ENCODE peak calls at places on chromosomes 3 and 15, in four cellular contexts. V is body of pancreas, P is transverse colon, N is BE2C. U is an unnamed sample.

GRCh38 chr3:120093923-120094775 is at the start of gene GSK3B:
- DNase-seq in V (peak; percentile 73), P (peak; percentile 78), N (peak; percentile 97), U (no peak)

GRCh38 chr3:6805236-6805635 is 55.7 kb upstream of the GRM7 start:
- DNase-seq in V (no peak), P (no peak), N (no peak), U (no peak)

GRCh38 chr15:70050447-70050846 is 47.3 kb downstream of the TLE3 start:
- DNase-seq in V (no peak), P (no peak), N (no peak), U (no peak)

GRCh38 chr3:19149388-19149787 is 1.1 kb downstream of the KCNH8 start:
- DNase-seq in V (no peak), P (no peak), N (no peak), U (no peak)

GRCh38 chr15:79834496-79834895 is 62.3 kb downstream of the MTHFS start:
- DNase-seq in V (peak; percentile 49), P (no peak), N (no peak), U (no peak)

GRCh38 chr15:99154271-99154670 is 49.4 kb downstream of the SYNM start:
- DNase-seq in V (no peak), P (no peak), N (no peak), U (no peak)

GRCh38 chr3:66490214-66490613 is 10.6 kb downstream of the LRIG1 start:
- DNase-seq in V (no peak), P (peak; percentile 39), N (no peak), U (no peak)

GRCh38 chr3:71208273-71209095 is 375.0 kb downstream of the FOXP1 start:
- DNase-seq in V (peak; percentile 20), P (peak; percentile 19), N (no peak), U (no peak)

GRCh38 chr3:105827959-105828358 is 40.9 kb downstream of the CBLB start:
- DNase-seq in V (no peak), P (peak; percentile 26), N (peak; percentile 41), U (no peak)

GRCh38 chr15:93829115-93829849 is 402.1 kb upstream of the MCTP2 start:
- DNase-seq in V (no peak), P (no peak), N (peak; percentile 60), U (no peak)

GRCh38 chr15:99435761-99436346 is 129.9 kb upstream of the MEF2A start:
- DNase-seq in V (no peak), P (peak; percentile 23), N (peak; percentile 2), U (no peak)

GRCh38 chr3:134369231-134369741 is 5.0 kb downstream of the AMOTL2 start:
- DNase-seq in V (no peak), P (no peak), N (no peak), U (no peak)

GRCh38 chr3:162317046-162317445 is 820.4 kb downstream of the OTOL1 start:
- DNase-seq in V (no peak), P (no peak), N (no peak), U (no peak)

GRCh38 chr3:120567370-120568197 is 28.6 kb upstream of the NDUFB4 start:
- DNase-seq in V (no peak), P (no peak), N (peak; percentile 42), U (no peak)

GRCh38 chr15:68691667-68692066 is 112.9 kb downstream of the CORO2B start:
- DNase-seq in V (peak; percentile 30), P (no peak), N (peak; percentile 96), U (no peak)

GRCh38 chr3:129560269-129560787 is 17.4 kb downstream of the H1-8 start:
- DNase-seq in V (no peak), P (no peak), N (peak; percentile 86), U (no peak)

GRCh38 chr15:60507596-60508424 is 28.9 kb upstream of the ICE2 start:
- DNase-seq in V (peak; percentile 51), P (peak; percentile 33), N (peak; percentile 32), U (no peak)

GRCh38 chr3:38454179-38454883 is 641 bp downstream of the ACVR2B start:
- DNase-seq in V (peak; percentile 42), P (peak; percentile 76), N (peak; percentile 27), U (no peak)

GRCh38 chr15:80550910-80551265 is 144.2 kb upstream of the ABHD17C start:
- DNase-seq in V (no peak), P (no peak), N (no peak), U (no peak)

GRCh38 chr15:58929891-58930416 is 3.5 kb downstream of the SLTM start:
- DNase-seq in V (no peak), P (no peak), N (no peak), U (no peak)

GRCh38 chr3:148750296-148750695 is 52.6 kb downstream of the AGTR1 start:
- DNase-seq in V (no peak), P (no peak), N (no peak), U (no peak)

GRCh38 chr15:98067339-98067738 is 106.8 kb downstream of the ARRDC4 start:
- DNase-seq in V (no peak), P (no peak), N (no peak), U (no peak)

GRCh38 chr3:10683106-10683505 is 132.9 kb upstream of the SLC6A11 start:
- DNase-seq in V (no peak), P (no peak), N (no peak), U (no peak)

GRCh38 chr3:155329513-155330048 is 36.1 kb upstream of the STRIT1 start:
- DNase-seq in V (no peak), P (no peak), N (no peak), U (no peak)

GRCh38 chr3:38157562-38157961 is 7.8 kb upstream of the OXSR1 start:
- DNase-seq in V (no peak), P (no peak), N (no peak), U (no peak)

GRCh38 chr3:70716832-70717231 is 404.4 kb upstream of the MDFIC2 start:
- DNase-seq in V (peak; percentile 14), P (no peak), N (no peak), U (no peak)

GRCh38 chr3:124520970-124521369 is 209.3 kb upstream of the UMPS start:
- DNase-seq in V (peak; percentile 21), P (no peak), N (no peak), U (no peak)

GRCh38 chr15:63188247-63188936 is 1.0 kb upstream of the RAB8B start:
- DNase-seq in V (no peak), P (no peak), N (no peak), U (no peak)

GRCh38 chr3:127124135-127124534 is 68.8 kb upstream of the PRR23E start:
- DNase-seq in V (no peak), P (no peak), N (no peak), U (no peak)

GRCh38 chr3:81245043-81245442 is 516.4 kb downstream of the GBE1 start:
- DNase-seq in V (no peak), P (no peak), N (no peak), U (no peak)

GRCh38 chr15:71103102-71103676 is 12.1 kb upstream of the THSD4 start:
- DNase-seq in V (no peak), P (peak; percentile 44), N (peak; percentile 49), U (no peak)

GRCh38 chr3:73401616-73402265 is 223.0 kb downstream of the PDZRN3 start:
- DNase-seq in V (no peak), P (peak; percentile 30), N (no peak), U (no peak)

GRCh38 chr3:188349276-188349962 is 195.5 kb downstream of the LPP start:
- DNase-seq in V (no peak), P (no peak), N (no peak), U (no peak)
- TF ChIP-seq CTCF in V (no peak), P (no peak), N (peak; percentile 6), U (no peak)

DNA sequence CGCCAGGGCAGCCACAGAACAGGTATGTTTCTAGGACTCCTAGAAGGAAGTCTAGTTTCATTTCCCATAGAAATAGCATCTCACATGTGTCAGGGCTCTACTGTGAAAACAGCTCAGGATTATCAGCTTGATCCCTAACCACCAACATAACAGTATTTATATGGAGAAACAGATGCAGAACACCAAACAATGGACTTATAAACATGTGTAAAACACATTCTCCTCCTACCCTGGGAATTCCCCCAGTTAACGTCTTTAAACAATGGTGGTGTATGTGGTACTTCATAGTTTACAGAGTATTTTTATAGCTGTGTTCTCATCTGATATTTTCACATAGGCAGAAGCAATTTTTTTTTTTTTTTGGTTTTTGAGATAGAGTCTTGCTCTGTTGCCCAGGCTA is 9.7 kb downstream of the TNFSF10 start:
- DNase-seq in V (no peak), P (no peak), N (no peak), U (no peak)
- H3K4me1 ChIP-seq in V (peaks cover 34% of the 10 kb centered on the region), P (peaks cover 54% of the 10 kb centered on the region), N (no peaks in the 10 kb centered on the region), U (peaks cover 56% of the 10 kb centered on the region)

GRCh38 chr15:88419830-88420229 is 47.4 kb downstream of the MRPL46 start:
- DNase-seq in V (no peak), P (no peak), N (no peak), U (no peak)
- TF ChIP-seq CTCF in V (no peak), P (no peak), N (no peak), U (no peak)

GRCh38 chr3:172273378-172273777 is 174.9 kb downstream of the GHSR start:
- DNase-seq in V (no peak), P (no peak), N (no peak), U (no peak)

GRCh38 chr3:172277151-172277652 is 171.1 kb downstream of the GHSR start:
- DNase-seq in V (no peak), P (no peak), N (no peak), U (no peak)

GRCh38 chr3:172274906-172275305 is 173.3 kb downstream of the GHSR start:
- DNase-seq in V (no peak), P (no peak), N (no peak), U (no peak)

GRCh38 chr3:172276103-172276502 is 172.2 kb downstream of the GHSR start:
- DNase-seq in V (no peak), P (no peak), N (no peak), U (no peak)

GRCh38 chr3:172275586-172275985 is 172.7 kb downstream of the GHSR start:
- DNase-seq in V (no peak), P (no peak), N (no peak), U (no peak)
- H3K4me1 ChIP-seq in V (peaks cover 37% of the 10 kb centered on the region), P (peaks cover 24% of the 10 kb centered on the region), N (peaks cover 9% of the 10 kb centered on the region), U (peaks cover 40% of the 10 kb centered on the region)

GRCh38 chr15:49423021-49423420 is at the start of gene FGF7:
- DNase-seq in V (no peak), P (no peak), N (no peak), U (no peak)
- TF ChIP-seq CTCF in V (no peak), P (no peak), N (no peak), U (no peak)

DNA sequence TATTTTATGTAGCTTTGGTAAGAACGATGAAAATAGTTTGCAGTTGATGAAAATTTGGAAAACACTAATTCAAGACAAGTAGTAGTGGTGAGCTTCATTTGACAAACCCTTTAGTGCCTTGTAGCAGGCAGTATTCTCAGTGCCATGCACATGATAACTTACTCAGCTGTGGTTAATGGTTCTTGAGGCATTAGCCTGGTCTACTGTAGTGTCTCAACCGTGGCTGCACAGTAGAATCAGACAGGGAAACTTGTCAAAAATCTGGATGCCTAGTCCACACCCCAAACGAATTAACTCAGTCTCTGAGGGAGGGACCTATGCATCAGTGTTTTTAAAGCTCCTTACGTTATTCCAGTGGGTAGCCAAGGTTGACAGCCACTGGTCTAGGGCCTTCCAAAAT is 45.4 kb downstream of the PSMD6 start:
- DNase-seq in V (no peak), P (no peak), N (no peak), U (no peak)
- H3K4me1 ChIP-seq in V (peaks cover 95% of the 10 kb centered on the region), P (peaks cover 26% of the 10 kb centered on the region), N (peaks cover 3% of the 10 kb centered on the region), U (peaks cover 71% of the 10 kb centered on the region)

GRCh38 chr3:52509753-52510328 is 14.7 kb downstream of the STAB1 start:
- DNase-seq in V (no peak), P (no peak), N (no peak), U (no peak)
- TF ChIP-seq CTCF in V (no peak), P (no peak), N (no peak), U (no peak)

GRCh38 chr3:177104299-177104992 is 92.8 kb downstream of the TBL1XR1 start:
- DNase-seq in V (no peak), P (no peak), N (no peak), U (no peak)
- H3K4me1 ChIP-seq in V (peaks cover 42% of the 10 kb centered on the region), P (peaks cover 25% of the 10 kb centered on the region), N (peaks cover 15% of the 10 kb centered on the region), U (peaks cover 72% of the 10 kb centered on the region)